ENCODE peak calls at places on chromosomes 12 and 14, in five cellular contexts. E, Z, F, T and C are unnamed samples.

GRCh38 chr12:89187507-89187906 is 164.8 kb downstream of the DUSP6 start:
- DNase-seq in E (no peak), Z (no peak), F (no peak), T (no peak), C (no peak)

GRCh38 chr12:98863167-98863566 is 218.1 kb downstream of the APAF1 start:
- DNase-seq in E (no peak), Z (no peak), F (no peak), T (no peak), C (no peak)

GRCh38 chr14:63039800-63040380 is 5.4 kb downstream of the KCNH5 start:
- DNase-seq in E (no peak), Z (no peak), F (no peak), T (no peak), C (no peak)

GRCh38 chr14:60179296-60179924 is 14.2 kb upstream of the DHRS7 start:
- DNase-seq in E (no peak), Z (no peak), F (no peak), T (no peak), C (no peak)

GRCh38 chr14:98816718-98817117 is 455.3 kb downstream of the BCL11B start:
- DNase-seq in E (no peak), Z (no peak), F (no peak), T (no peak), C (no peak)

GRCh38 chr14:67186789-67187188 is 2.5 kb upstream of the GARIN2 start:
- DNase-seq in E (no peak), Z (peak; percentile 14), F (no peak), T (no peak), C (no peak)

GRCh38 chr12:108921946-108922345 is 42.1 kb downstream of the DAO start:
- DNase-seq in E (no peak), Z (no peak), F (no peak), T (no peak), C (no peak)

GRCh38 chr12:52197371-52198231 is 5.8 kb upstream of the KRT80 start:
- DNase-seq in E (peak; percentile 78), Z (no peak), F (no peak), T (no peak), C (peak; percentile 74)

GRCh38 chr14:103372552-103373304 is 12.5 kb upstream of the MARK3 start:
- DNase-seq in E (no peak), Z (no peak), F (peak; percentile 19), T (no peak), C (no peak)

GRCh38 chr12:116277393-116278258 is at the start of gene MED13L:
- DNase-seq in E (peak; percentile 87), Z (peak; percentile 91), F (peak; percentile 49), T (peak; percentile 93), C (peak; percentile 83)

GRCh38 chr12:54997914-54998507 is 13.4 kb upstream of the TESPA1 start:
- DNase-seq in E (no peak), Z (no peak), F (no peak), T (no peak), C (no peak)

GRCh38 chr12:42296503-42297109 is 29.3 kb downstream of the ZCRB1 start:
- DNase-seq in E (no peak), Z (no peak), F (no peak), T (no peak), C (no peak)

GRCh38 chr14:88748288-88748687 is 44.5 kb downstream of the EML5 start:
- DNase-seq in E (no peak), Z (no peak), F (no peak), T (no peak), C (no peak)

GRCh38 chr14:65517635-65518542 is 105.4 kb downstream of the FUT8 start:
- DNase-seq in E (no peak), Z (no peak), F (no peak), T (no peak), C (no peak)
- H3K4me1 ChIP-seq in E (no peaks in the 10 kb centered on the region), Z (no peaks in the 10 kb centered on the region), F (no peaks in the 10 kb centered on the region), T (no peaks in the 10 kb centered on the region), C (no peaks in the 10 kb centered on the region)

GRCh38 chr14:106844608-106845285 is 1318.4 kb downstream of the TMEM121 start:
- DNase-seq in E (peak; percentile 67), Z (peak; percentile 90), F (no peak), T (peak; percentile 73), C (peak; percentile 53)
- H3K4me1 ChIP-seq in E (no peaks in the 10 kb centered on the region), Z (peaks cover 13% of the 10 kb centered on the region), F (no peaks in the 10 kb centered on the region), T (no peaks in the 10 kb centered on the region), C (no peaks in the 10 kb centered on the region)

GRCh38 chr14:32201816-32202467 is at the start of gene RNU6-7:
- DNase-seq in E (no peak), Z (peak; percentile 24), F (no peak), T (peak; percentile 13), C (peak; percentile 70)
- H3K4me1 ChIP-seq in E (no peaks in the 10 kb centered on the region), Z (peaks cover 19% of the 10 kb centered on the region), F (no peaks in the 10 kb centered on the region), T (peaks cover 2% of the 10 kb centered on the region), C (no peaks in the 10 kb centered on the region)

DNA sequence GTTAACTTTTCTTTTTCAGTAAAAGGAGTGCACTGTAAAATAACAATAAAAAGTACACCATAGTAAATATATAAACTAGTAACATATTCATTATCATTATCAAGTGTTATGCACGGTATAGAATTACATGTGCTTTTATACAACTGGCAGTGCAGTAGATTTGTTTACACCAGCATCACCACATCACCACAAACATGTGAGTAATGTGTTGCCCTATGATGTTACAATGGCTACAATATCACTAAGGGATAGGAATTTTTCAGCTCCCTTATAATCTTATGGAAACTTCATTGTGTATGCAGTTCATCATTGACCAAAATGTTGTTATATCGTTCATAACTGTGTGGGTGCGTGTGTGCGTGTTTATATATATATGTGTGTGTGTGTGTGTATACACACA is 23.5 kb upstream of the NEDD1 start:
- DNase-seq in E (no peak), Z (no peak), F (no peak), T (no peak), C (no peak)
- H3K4me1 ChIP-seq in E (no peaks in the 10 kb centered on the region), Z (no peaks in the 10 kb centered on the region), F (no peaks in the 10 kb centered on the region), T (no peaks in the 10 kb centered on the region), C (no peaks in the 10 kb centered on the region)

GRCh38 chr14:101072070-101072469 is 168.5 kb upstream of the RTL1 start:
- DNase-seq in E (no peak), Z (no peak), F (no peak), T (no peak), C (peak; percentile 13)
- H3K4me1 ChIP-seq in E (peaks cover 4% of the 10 kb centered on the region), Z (no peaks in the 10 kb centered on the region), F (peaks cover 12% of the 10 kb centered on the region), T (no peaks in the 10 kb centered on the region), C (peaks cover 11% of the 10 kb centered on the region)

GRCh38 chr12:28021704-28022103 is 49.2 kb upstream of the PTHLH start:
- DNase-seq in E (no peak), Z (no peak), F (no peak), T (no peak), C (no peak)
- H3K4me1 ChIP-seq in E (no peaks in the 10 kb centered on the region), Z (no peaks in the 10 kb centered on the region), F (peaks cover 9% of the 10 kb centered on the region), T (no peaks in the 10 kb centered on the region), C (no peaks in the 10 kb centered on the region)

DNA sequence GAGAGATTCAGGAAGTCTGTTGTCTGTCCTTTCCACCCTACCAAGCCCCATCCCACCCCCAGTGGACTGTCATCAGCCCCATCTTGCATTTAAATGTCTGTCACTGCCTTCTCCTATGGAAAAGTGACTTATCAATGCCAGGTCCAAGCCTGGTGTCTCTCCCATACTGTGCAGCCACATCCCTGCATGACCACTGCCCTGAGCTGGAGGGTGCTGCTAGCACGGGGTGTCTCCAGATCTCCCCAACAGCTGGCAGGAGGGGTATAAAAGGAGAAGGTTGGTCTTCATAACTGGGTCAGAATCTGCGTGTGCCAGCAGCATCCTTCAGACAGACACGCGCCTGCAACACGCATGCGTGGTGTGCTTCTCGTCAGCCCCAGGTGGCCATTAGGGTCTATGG is 154.4 kb upstream of the HIF1A start:
- DNase-seq in E (no peak), Z (no peak), F (no peak), T (no peak), C (no peak)
- H3K4me1 ChIP-seq in E (peaks cover 42% of the 10 kb centered on the region), Z (peaks cover 34% of the 10 kb centered on the region), F (peaks cover 47% of the 10 kb centered on the region), T (peaks cover 32% of the 10 kb centered on the region), C (peaks cover 39% of the 10 kb centered on the region)

DNA sequence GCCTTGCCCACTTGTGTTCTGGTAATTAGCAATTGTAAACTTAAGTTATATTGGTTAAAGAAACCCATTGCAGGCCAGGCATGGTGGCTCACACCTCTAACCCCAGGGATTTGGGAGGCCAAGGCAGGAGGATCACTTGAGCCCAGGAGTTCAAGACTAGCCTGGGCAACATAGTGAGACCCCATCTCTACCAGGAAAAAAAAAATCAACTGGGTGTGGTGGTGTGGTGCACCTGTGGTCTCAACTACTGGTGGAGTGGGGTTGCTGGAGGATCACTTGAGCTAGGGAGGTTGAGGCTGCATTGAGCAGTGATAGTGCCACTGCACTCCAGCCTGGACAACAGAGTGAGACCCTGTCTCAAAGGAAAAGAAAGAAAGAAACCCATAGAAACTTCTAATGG is 13.7 kb downstream of the YY1 start:
- DNase-seq in E (no peak), Z (no peak), F (no peak), T (no peak), C (no peak)
- H3K4me1 ChIP-seq in E (peaks cover 5% of the 10 kb centered on the region), Z (peaks cover 13% of the 10 kb centered on the region), F (peaks cover 67% of the 10 kb centered on the region), T (no peaks in the 10 kb centered on the region), C (peaks cover 39% of the 10 kb centered on the region)

DNA sequence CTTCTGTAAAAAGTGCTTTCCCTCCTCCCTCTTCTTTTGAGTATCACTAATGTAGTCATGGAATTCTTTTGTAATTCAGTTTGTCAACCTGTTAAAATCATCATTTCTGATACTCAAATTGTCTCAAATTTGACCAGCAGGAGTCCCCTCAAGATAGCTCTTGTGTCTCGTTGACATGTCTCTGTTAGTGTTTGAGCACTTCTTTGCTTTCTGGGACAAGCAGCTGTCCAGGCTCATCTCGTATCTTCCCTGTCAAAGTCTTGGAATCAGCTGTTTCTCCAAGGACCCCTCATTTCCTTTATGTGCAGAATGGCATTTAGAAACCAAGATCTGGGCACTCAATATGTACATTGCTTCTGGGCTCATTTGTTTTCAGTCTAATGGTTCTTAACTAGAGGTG is 10.7 kb downstream of the CIPC start:
- DNase-seq in E (no peak), Z (no peak), F (no peak), T (no peak), C (no peak)
- H3K4me1 ChIP-seq in E (no peaks in the 10 kb centered on the region), Z (peaks cover 11% of the 10 kb centered on the region), F (peaks cover 61% of the 10 kb centered on the region), T (peaks cover 24% of the 10 kb centered on the region), C (peaks cover 44% of the 10 kb centered on the region)

DNA sequence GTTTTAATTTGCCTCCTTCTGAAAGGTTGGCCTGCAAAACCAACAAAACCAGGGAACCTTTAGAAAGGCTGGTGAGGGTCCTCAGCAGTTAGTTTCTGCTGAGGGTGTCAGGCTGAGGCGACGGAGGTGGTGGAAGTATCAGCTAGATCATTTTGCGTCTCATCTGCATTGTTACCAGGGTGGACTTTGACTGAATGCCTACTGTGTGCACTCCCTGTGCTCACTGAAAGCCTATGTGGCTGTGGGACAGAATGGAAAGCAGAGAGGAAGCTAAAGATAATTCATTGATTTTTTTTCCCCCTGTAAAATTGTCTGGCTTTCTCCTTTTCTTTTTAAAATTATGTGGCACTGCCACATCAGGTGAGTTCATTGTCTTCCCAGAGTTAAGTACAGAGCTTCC is 68.4 kb upstream of the SRSF5 start:
- DNase-seq in E (no peak), Z (no peak), F (no peak), T (no peak), C (no peak)
- H3K4me1 ChIP-seq in E (peaks cover 53% of the 10 kb centered on the region), Z (peaks cover 62% of the 10 kb centered on the region), F (peaks cover 54% of the 10 kb centered on the region), T (peaks cover 53% of the 10 kb centered on the region), C (peaks cover 54% of the 10 kb centered on the region)